ENCODE peak calls at places on chromosome 5, in six cellular contexts. V, G, N, B, J and Z are unnamed samples.

GRCh38 chr5:141560725-141561483 is 57.9 kb downstream of the DIAPH1 start:
- DNase-seq in V (peak), G (peak), N (peak), B (peak), J (peak), Z (peak)

GRCh38 chr5:76728965-76729364 is 13.0 kb downstream of the F2R start:
- DNase-seq in V (no peak), G (no peak), N (no peak), B (no peak), J (no peak), Z (no peak)

GRCh38 chr5:107376546-107377276 is 294.0 kb downstream of the EFNA5 start:
- DNase-seq in V (no peak), G (peak), N (peak), B (no peak), J (peak), Z (no peak)

GRCh38 chr5:69217154-69217731 is 17.4 kb upstream of the CDK7 start:
- DNase-seq in V (peak), G (no peak), N (no peak), B (no peak), J (peak), Z (no peak)

GRCh38 chr5:141411575-141411974 is 1.2 kb upstream of the PCDHGA10 start:
- DNase-seq in V (no peak), G (no peak), N (peak), B (no peak), J (no peak), Z (no peak)

GRCh38 chr5:107218457-107219193 is 452.1 kb downstream of the EFNA5 start:
- DNase-seq in V (no peak), G (peak), N (no peak), B (no peak), J (peak), Z (no peak)

GRCh38 chr5:29175774-29176173 is 2017.7 kb upstream of the CDH6 start:
- DNase-seq in V (no peak), G (no peak), N (no peak), B (no peak), J (no peak), Z (no peak)

GRCh38 chr5:119301210-119301609 is 54.6 kb upstream of the TNFAIP8 start:
- DNase-seq in V (no peak), G (no peak), N (no peak), B (no peak), J (no peak), Z (no peak)

GRCh38 chr5:969421-969839 is 39.2 kb upstream of the NKD2 start:
- DNase-seq in V (no peak), G (peak), N (no peak), B (no peak), J (no peak), Z (no peak)

GRCh38 chr5:98498028-98498427 is 275.4 kb upstream of the RGMB start:
- DNase-seq in V (no peak), G (no peak), N (no peak), B (no peak), J (no peak), Z (no peak)

GRCh38 chr5:60636001-60636400 is 64.0 kb downstream of the DEPDC1B start:
- DNase-seq in V (no peak), G (peak), N (no peak), B (no peak), J (no peak), Z (no peak)

GRCh38 chr5:59164041-59164830 is 581.4 kb downstream of the RAB3C start:
- DNase-seq in V (no peak), G (peak), N (no peak), B (no peak), J (no peak), Z (no peak)

GRCh38 chr5:163622796-163623195 is 117.4 kb downstream of the MAT2B start:
- DNase-seq in V (no peak), G (no peak), N (no peak), B (no peak), J (no peak), Z (no peak)

GRCh38 chr5:110549301-110549700 is 177.2 kb downstream of the TMEM232 start:
- DNase-seq in V (no peak), G (no peak), N (peak), B (no peak), J (no peak), Z (no peak)

GRCh38 chr5:110547495-110547894 is 179.0 kb downstream of the TMEM232 start:
- DNase-seq in V (no peak), G (no peak), N (no peak), B (no peak), J (no peak), Z (no peak)

GRCh38 chr5:110548171-110548570 is 178.3 kb downstream of the TMEM232 start:
- DNase-seq in V (no peak), G (no peak), N (no peak), B (no peak), J (no peak), Z (no peak)

GRCh38 chr5:110542949-110543348 is 183.5 kb downstream of the TMEM232 start:
- DNase-seq in V (no peak), G (no peak), N (no peak), B (no peak), J (no peak), Z (no peak)

GRCh38 chr5:110544603-110545002 is 181.9 kb downstream of the TMEM232 start:
- DNase-seq in V (no peak), G (no peak), N (no peak), B (no peak), J (no peak), Z (no peak)
- H4K91ac ChIP-seq in V (no peak), G (no peak), N (no peak), B (no peak), J (no peak), Z (no peak)

GRCh38 chr5:158873115-158873514 is 226.6 kb downstream of the EBF1 start:
- DNase-seq in V (no peak), G (no peak), N (no peak), B (no peak), J (no peak), Z (no peak)
- H4K91ac ChIP-seq in V (no peak), G (no peak), N (no peak), B (no peak), J (no peak), Z (no peak)

DNA sequence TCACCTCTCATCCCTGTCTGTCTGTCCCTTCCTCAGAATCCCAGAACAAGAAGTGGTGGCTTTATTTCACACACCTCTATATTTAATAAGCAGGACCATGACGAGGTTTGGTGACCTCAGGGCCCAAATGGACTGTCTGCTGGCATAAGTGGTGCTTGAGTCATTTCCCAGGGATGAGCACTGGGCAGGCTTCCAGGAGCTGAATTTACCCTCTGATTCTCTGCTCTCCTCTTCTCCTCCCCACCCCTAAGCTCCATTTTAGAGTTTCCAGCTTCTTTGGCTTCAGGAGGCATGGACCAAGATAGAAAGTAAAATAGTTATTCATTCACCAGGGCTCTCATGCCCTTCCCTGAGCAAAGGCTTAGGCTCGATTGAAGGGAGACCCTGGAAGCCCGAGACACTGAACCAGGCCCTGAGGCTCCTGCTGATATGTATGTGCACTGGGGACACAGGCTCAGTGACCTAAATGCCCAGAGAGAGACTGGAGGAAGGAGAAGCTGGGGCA is 69.1 kb downstream of the PPARGC1B start:
- DNase-seq in V (no peak), G (peak), N (peak), B (no peak), J (peak), Z (no peak)
- H4K91ac ChIP-seq in V (no peak), G (no peak), N (no peak), B (no peak), J (no peak), Z (no peak)

GRCh38 chr5:34847552-34847951 is 8.6 kb downstream of the TTC23L start:
- DNase-seq in V (no peak), G (no peak), N (no peak), B (no peak), J (no peak), Z (no peak)
- H4K91ac ChIP-seq in V (no peak), G (no peak), N (no peak), B (no peak), J (no peak), Z (no peak)

GRCh38 chr5:173472164-173472563 is 143.9 kb upstream of the STC2 start:
- DNase-seq in V (no peak), G (peak), N (peak), B (no peak), J (peak), Z (no peak)

GRCh38 chr5:173474881-173475287 is 141.6 kb downstream of the BOD1 start:
- DNase-seq in V (no peak), G (peak), N (peak), B (no peak), J (peak), Z (no peak)

GRCh38 chr5:173475780-173476179 is 140.7 kb downstream of the BOD1 start:
- DNase-seq in V (no peak), G (no peak), N (no peak), B (no peak), J (no peak), Z (no peak)

GRCh38 chr5:173473293-173473692 is 143.2 kb downstream of the BOD1 start:
- DNase-seq in V (no peak), G (peak), N (no peak), B (no peak), J (no peak), Z (no peak)

GRCh38 chr5:173472784-173473278 is 143.6 kb downstream of the BOD1 start:
- DNase-seq in V (no peak), G (peak), N (no peak), B (no peak), J (peak), Z (no peak)
- H4K91ac ChIP-seq in V (no peak), G (peak), N (peak), B (no peak), J (no peak), Z (no peak)

GRCh38 chr5:126628102-126628501 is 27.4 kb downstream of the PHAX start:
- DNase-seq in V (no peak), G (no peak), N (no peak), B (no peak), J (no peak), Z (no peak)
- H4K91ac ChIP-seq in V (no peak), G (no peak), N (no peak), B (no peak), J (no peak), Z (no peak)

DNA sequence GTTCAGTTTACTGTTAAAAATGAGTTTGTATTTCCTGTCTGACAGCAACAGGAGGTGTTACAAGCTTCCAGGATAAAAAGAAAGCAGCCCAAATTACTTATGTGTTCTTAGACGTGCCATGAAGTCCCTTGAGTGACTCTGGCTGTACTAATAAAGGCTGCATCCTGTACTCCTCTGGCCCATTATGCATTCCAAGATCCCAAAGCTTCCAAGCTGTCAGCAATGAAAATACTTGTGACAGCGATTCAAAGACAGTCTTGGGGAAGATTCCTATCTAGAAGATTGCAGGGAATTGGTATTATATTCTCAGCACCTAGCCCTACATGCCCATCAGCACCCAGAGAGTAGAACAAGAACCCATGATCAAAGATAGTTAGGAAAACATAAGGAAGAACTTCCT is 281.6 kb upstream of the TRPC7 start:
- DNase-seq in V (no peak), G (no peak), N (no peak), B (no peak), J (no peak), Z (no peak)
- H4K91ac ChIP-seq in V (no peak), G (no peak), N (no peak), B (no peak), J (no peak), Z (no peak)

GRCh38 chr5:139843991-139844390 is 48.4 kb downstream of the PSD2 start:
- DNase-seq in V (no peak), G (no peak), N (no peak), B (no peak), J (no peak), Z (no peak)

GRCh38 chr5:139845846-139846681 is 50.5 kb downstream of the PSD2 start:
- DNase-seq in V (no peak), G (no peak), N (no peak), B (no peak), J (no peak), Z (no peak)

GRCh38 chr5:139842321-139842720 is 46.7 kb downstream of the PSD2 start:
- DNase-seq in V (no peak), G (no peak), N (no peak), B (no peak), J (no peak), Z (no peak)

GRCh38 chr5:139847091-139847490 is 51.5 kb downstream of the PSD2 start:
- DNase-seq in V (no peak), G (no peak), N (no peak), B (no peak), J (no peak), Z (no peak)

GRCh38 chr5:139844472-139845145 is 49.0 kb downstream of the PSD2 start:
- DNase-seq in V (peak), G (peak), N (peak), B (peak), J (peak), Z (peak)
- H4K91ac ChIP-seq in V (no peak), G (no peak), N (no peak), B (no peak), J (no peak), Z (no peak)